ENCODE peak calls at places on chromosome 2, in ten cellular contexts. M is stomach, D is body of pancreas, T is spleen, P is A549, A is uterus, R is HepG2, Z is HCT116, N is IMR-90, W is prostate gland. K is an unnamed sample.

GRCh38 chr2:179260224-179260623 is 4.4 kb downstream of the SESTD1 start:
- DNase-seq in M (no peak), D (no peak), T (no peak), P (no peak), A (no peak), R (no peak), Z (no peak), N (no peak), W (no peak), K (no peak)

GRCh38 chr2:143850084-143850483 is 669.8 kb downstream of the ZEB2 start:
- DNase-seq in M (no peak), D (no peak), T (no peak), P (no peak), A (no peak), R (no peak), Z (no peak), N (no peak), W (no peak), K (no peak)

GRCh38 chr2:105294844-105295481 is 34.6 kb downstream of the TGFBRAP1 start:
- DNase-seq in M (peak), D (peak), T (no peak), P (peak), A (no peak), R (peak), Z (peak), N (peak), W (peak), K (peak)

GRCh38 chr2:124296470-124296869 is 271.4 kb downstream of the CNTNAP5 start:
- DNase-seq in M (no peak), D (no peak), T (no peak), P (no peak), A (no peak), R (no peak), Z (no peak), N (no peak), W (no peak), K (no peak)

GRCh38 chr2:144595279-144595678 is 75.4 kb upstream of the ZEB2 start:
- DNase-seq in M (no peak), D (no peak), T (no peak), P (no peak), A (no peak), R (no peak), Z (no peak), N (no peak), W (no peak), K (no peak)

GRCh38 chr2:221571108-221571390 is 1.1 kb downstream of the EPHA4 start:
- DNase-seq in M (no peak), D (no peak), T (peak), P (no peak), A (no peak), R (no peak), Z (no peak), N (peak), W (no peak), K (peak)

GRCh38 chr2:196944570-196944969 is 18.1 kb upstream of the PGAP1 start:
- DNase-seq in M (no peak), D (no peak), T (no peak), P (no peak), A (no peak), R (no peak), Z (no peak), N (no peak), W (no peak), K (no peak)

GRCh38 chr2:54088191-54088634 is 27.2 kb upstream of the ACYP2 start:
- DNase-seq in M (no peak), D (no peak), T (no peak), P (no peak), A (no peak), R (no peak), Z (no peak), N (peak), W (no peak), K (no peak)

GRCh38 chr2:227323818-227324217 is 1.2 kb upstream of the MFF start:
- DNase-seq in M (no peak), D (no peak), T (no peak), P (no peak), A (no peak), R (no peak), Z (no peak), N (no peak), W (no peak), K (no peak)

GRCh38 chr2:170475878-170476277 is 239.3 kb upstream of the SP5 start:
- DNase-seq in M (no peak), D (no peak), T (no peak), P (no peak), A (no peak), R (no peak), Z (no peak), N (no peak), W (no peak), K (no peak)

GRCh38 chr2:194495046-194495445 is 1162.0 kb upstream of the SLC39A10 start:
- DNase-seq in M (no peak), D (no peak), T (no peak), P (no peak), A (no peak), R (no peak), Z (no peak), N (no peak), W (no peak), K (no peak)

GRCh38 chr2:42350434-42351063 is 10.5 kb downstream of the COX7A2L start:
- DNase-seq in M (no peak), D (no peak), T (no peak), P (no peak), A (no peak), R (no peak), Z (no peak), N (no peak), W (no peak), K (no peak)

GRCh38 chr2:24435391-24436316 is 55.4 kb upstream of the NCOA1 start:
- DNase-seq in M (peak), D (peak), T (no peak), P (no peak), A (peak), R (no peak), Z (no peak), N (peak), W (peak), K (no peak)

GRCh38 chr2:9753276-9753600 is 90.0 kb upstream of the TAF1B start:
- DNase-seq in M (peak), D (peak), T (no peak), P (peak), A (no peak), R (no peak), Z (peak), N (peak), W (no peak), K (peak)

GRCh38 chr2:40358783-40359182 is 93.1 kb downstream of the SLC8A1 start:
- DNase-seq in M (no peak), D (no peak), T (no peak), P (no peak), A (no peak), R (no peak), Z (no peak), N (no peak), W (no peak), K (no peak)

GRCh38 chr2:227477291-227477690 is 5.3 kb downstream of the AGFG1 start:
- DNase-seq in M (no peak), D (no peak), T (no peak), P (no peak), A (no peak), R (no peak), Z (no peak), N (peak), W (no peak), K (no peak)

GRCh38 chr2:198073253-198073652 is 268.9 kb downstream of the PLCL1 start:
- DNase-seq in M (no peak), D (no peak), T (no peak), P (no peak), A (no peak), R (no peak), Z (no peak), N (no peak), W (no peak), K (no peak)

GRCh38 chr2:148273158-148273691 is 252.3 kb downstream of the MBD5 start:
- DNase-seq in M (no peak), D (no peak), T (no peak), P (no peak), A (no peak), R (no peak), Z (no peak), N (peak), W (no peak), K (no peak)

GRCh38 chr2:23926289-23926749 is 604 bp downstream of the ATAD2B start:
- DNase-seq in M (peak), D (peak), T (peak), P (peak), A (peak), R (no peak), Z (no peak), N (no peak), W (no peak), K (no peak)

GRCh38 chr2:10434885-10435419 is 13.2 kb downstream of the ODC1 start:
- DNase-seq in M (peak), D (peak), T (peak), P (peak), A (peak), R (peak), Z (peak), N (peak), W (peak), K (peak)

GRCh38 chr2:181234429-181235410 is 222.5 kb upstream of the ITGA4 start:
- DNase-seq in M (no peak), D (no peak), T (no peak), P (no peak), A (no peak), R (no peak), Z (no peak), N (no peak), W (no peak), K (no peak)

GRCh38 chr2:181120625-181121024 is 140.2 kb downstream of the UBE2E3 start:
- DNase-seq in M (no peak), D (no peak), T (no peak), P (no peak), A (no peak), R (no peak), Z (no peak), N (no peak), W (no peak), K (no peak)

DNA sequence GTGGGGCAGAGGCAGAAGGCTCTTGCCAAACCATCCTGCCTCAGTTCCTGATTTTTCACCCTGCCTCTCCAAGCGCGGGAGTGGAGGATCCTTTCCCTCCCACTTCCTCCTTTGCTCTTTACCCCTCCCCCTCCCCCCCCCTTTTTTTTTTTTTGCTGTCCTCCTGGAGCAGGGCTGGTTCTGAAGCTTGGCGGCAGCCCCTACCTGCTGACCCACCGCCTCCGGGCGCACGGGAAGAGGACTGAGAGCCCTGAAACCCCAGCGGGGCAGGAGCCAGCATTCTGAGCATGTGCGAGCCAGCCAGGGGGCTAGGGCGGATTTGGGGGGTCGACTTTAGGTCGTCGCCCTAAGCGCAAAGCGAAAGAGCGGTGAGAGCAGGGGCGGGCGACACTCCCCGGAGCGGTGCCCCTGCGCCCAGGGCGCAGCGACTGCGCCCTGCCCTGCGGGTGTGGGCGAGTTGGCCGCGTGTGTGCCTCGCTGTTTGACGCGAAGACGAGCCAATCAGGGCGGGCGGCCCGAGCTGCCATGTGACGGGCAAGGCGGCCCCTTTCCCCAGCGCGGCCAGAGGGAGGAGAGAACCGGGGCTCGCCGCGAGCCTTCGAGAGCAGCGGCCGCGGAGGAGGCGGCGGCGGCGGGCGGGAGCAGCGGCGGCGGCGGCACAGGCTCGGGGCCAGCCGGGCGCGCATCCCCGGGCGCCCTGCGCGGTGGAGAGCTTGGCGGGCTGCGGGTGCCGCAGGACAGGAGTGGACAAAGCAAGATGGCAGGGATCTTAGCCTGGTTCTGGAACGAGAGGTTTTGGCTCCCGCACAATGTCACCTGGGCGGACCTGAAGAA is at the start of gene CERS6:
- DNase-seq in M (peak), D (peak), T (peak), P (peak), A (peak), R (peak), Z (peak), N (peak), W (peak), K (peak)
- TF ChIP-seq POLR2A in M (no peak), D (peak), T (peak), P (peak), A (peak), R (peak), Z (peak), N (peak), W (peak), K (peak)

GRCh38 chr2:174486614-174487535 is at the start of gene GPR155:
- DNase-seq in M (peak), D (peak), T (peak), P (peak), A (peak), R (peak), Z (peak), N (peak), W (peak), K (peak)
- TF ChIP-seq POLR2A in M (no peak), D (peak), T (no peak), P (peak), A (peak), R (no peak), Z (peak), N (peak), W (no peak), K (peak)

GRCh38 chr2:188974184-188974583 is at the start of gene COL3A1:
- DNase-seq in M (no peak), D (no peak), T (no peak), P (no peak), A (peak), R (no peak), Z (no peak), N (peak), W (no peak), K (no peak)
- TF ChIP-seq POLR2A in M (no peak), D (peak), T (no peak), P (no peak), A (peak), R (no peak), Z (no peak), N (peak), W (no peak), K (no peak)

DNA sequence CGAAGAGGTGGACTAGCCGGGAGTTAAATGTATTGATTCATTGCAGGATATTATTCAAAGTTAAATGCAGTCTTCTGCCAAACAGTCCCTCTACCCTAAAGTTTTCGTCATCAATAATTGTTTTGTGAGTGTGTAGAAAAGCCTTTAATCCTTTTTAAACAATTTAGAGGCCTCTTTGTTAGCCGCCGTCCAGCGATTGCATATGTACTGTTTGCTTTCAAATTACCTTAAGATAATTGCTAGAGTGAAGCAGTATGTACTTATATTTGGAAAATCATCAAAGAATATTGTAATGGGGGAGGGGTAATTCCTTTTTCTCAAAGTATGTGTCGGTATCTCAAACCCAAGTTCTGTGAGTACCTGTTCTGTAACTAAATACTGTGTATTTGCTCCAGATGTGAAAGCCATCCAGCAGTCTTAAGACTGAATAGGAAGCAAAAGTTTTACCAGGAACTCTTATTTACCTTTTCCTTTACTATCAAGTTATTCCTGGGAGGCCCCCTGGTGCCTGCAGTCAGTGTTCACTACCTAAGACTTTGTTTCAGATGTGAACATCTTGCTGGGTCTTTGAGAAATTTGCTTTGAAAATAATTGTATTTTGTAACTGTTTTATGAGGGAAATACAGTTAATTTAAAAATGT is 1.5 kb downstream of the PPP1CB start:
- DNase-seq in M (peak), D (peak), T (peak), P (peak), A (peak), R (peak), Z (peak), N (peak), W (peak), K (peak)
- TF ChIP-seq POLR2A in M (no peak), D (peak), T (no peak), P (no peak), A (peak), R (no peak), Z (no peak), N (no peak), W (peak), K (no peak)

DNA sequence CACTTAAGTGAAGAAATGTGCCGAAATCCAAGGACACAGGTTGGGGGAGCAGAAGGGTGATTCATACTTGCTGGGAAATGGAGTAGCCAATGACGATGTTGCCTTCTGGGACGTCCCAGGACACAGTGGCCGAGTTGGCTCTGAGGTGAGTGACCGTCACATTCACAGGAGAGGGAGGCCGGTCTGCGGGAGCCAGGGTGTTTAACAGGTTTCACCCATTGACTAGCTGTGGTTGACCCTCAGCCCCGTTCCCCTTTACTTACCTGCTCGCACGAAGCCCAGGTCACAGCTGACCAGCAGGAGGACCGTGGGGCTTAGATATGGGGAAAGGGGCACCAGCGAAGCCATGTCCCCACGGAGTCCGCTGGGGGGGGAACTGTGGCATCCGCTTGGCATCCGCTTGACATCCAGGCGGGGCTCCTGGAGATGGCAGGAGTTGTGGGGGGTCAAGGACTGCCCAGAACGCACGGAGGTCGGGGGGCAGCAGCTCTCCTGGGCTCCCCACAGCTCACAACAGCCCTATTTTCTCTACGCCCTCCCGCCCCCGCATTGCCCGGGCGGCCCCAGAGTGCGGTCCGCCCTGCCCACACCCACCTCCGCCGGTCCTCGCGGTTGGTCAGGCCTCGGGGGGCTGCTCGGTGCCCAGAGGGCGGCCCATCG is 586 bp downstream of the FNDC4 start:
- DNase-seq in M (no peak), D (peak), T (peak), P (no peak), A (peak), R (peak), Z (no peak), N (peak), W (no peak), K (no peak)
- TF ChIP-seq POLR2A in M (no peak), D (peak), T (no peak), P (no peak), A (no peak), R (peak), Z (no peak), N (no peak), W (no peak), K (no peak)

GRCh38 chr2:164496421-164496820 is 124.9 kb downstream of the GRB14 start:
- DNase-seq in M (no peak), D (no peak), T (no peak), P (no peak), A (no peak), R (no peak), Z (no peak), N (no peak), W (no peak), K (no peak)

GRCh38 chr2:164496881-164497280 is 124.4 kb downstream of the GRB14 start:
- DNase-seq in M (no peak), D (no peak), T (no peak), P (no peak), A (no peak), R (no peak), Z (no peak), N (no peak), W (no peak), K (no peak)

GRCh38 chr2:164495491-164496223 is 125.6 kb downstream of the GRB14 start:
- DNase-seq in M (no peak), D (no peak), T (no peak), P (peak), A (no peak), R (peak), Z (peak), N (peak), W (no peak), K (peak)

GRCh38 chr2:164504253-164504652 is 117.0 kb downstream of the GRB14 start:
- DNase-seq in M (no peak), D (no peak), T (no peak), P (no peak), A (no peak), R (peak), Z (no peak), N (no peak), W (no peak), K (no peak)

DNA sequence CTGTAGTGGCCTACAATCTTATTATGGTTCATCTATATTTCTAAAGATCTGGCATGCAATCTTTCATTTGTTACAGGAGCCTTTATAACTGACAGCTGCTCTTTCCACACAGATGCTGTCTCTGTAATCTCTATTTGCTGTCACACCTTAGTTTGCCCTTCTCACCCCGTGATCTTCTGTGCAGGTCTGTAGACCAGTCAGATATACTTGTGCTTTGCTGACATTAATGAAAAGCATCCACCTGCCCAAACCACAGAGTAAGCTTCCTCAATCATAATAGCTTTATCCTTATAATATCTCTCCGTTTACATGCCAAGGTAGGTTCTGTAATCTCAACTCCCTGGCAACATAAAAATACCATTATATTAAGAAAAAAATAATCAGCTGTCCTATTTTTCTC is 122.4 kb downstream of the GRB14 start:
- DNase-seq in M (no peak), D (no peak), T (no peak), P (no peak), A (no peak), R (no peak), Z (no peak), N (no peak), W (no peak), K (no peak)
- TF ChIP-seq POLR2A in M (no peak), D (no peak), T (no peak), P (no peak), A (no peak), R (no peak), Z (no peak), N (no peak), W (no peak), K (no peak)

DNA sequence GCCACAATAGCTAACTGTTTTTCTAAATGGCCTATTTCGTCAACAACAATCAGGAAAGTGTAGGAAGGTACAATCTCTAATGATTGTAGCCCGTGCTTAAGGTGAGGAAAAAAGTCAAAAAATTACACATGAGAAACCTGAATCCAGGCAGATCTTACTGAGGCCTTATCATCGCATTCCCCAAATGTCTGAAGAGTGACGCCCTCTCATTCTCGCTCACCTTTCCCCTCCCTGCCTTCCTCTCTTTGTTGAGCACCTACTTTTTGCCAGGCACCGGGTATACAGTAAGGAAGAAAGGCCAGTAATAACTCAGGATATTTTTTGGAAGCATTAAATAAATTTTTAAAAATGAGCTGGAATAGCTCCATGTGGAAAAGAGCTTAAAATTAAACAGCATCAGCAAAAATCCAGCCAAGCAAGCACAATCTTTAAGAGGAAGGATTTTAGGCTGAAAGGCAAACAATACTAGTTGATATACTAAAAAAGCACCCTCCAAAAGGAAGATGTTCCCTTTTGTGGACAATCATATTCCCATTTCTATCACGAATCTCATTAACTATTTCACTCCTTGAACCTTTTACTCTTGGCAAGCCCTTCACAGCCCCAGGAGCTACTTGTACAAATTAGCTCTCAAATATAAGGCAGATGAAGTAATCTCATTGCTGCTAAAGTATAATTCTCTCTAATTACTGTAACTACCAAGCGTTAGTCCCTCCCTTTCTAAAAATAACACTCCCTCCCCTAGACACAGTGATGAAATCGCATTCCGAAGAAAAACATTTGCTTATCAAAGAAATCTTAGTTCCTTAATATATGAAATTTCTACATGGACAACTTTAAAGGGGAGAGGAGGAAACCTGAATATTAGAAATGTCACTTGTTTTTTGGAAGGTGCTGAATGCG is 40.0 kb downstream of the STAT1 start:
- DNase-seq in M (no peak), D (no peak), T (no peak), P (no peak), A (no peak), R (no peak), Z (no peak), N (no peak), W (no peak), K (no peak)
- TF ChIP-seq POLR2A in M (no peak), D (no peak), T (no peak), P (no peak), A (no peak), R (no peak), Z (no peak), N (no peak), W (no peak), K (no peak)